ENCODE peak calls at places on chromosomes 3 and 15, in five cellular contexts. Q is upper lobe of left lung, A is neuronal stem cell, P is H9, J is psoas muscle. I is an unnamed sample. For H3K9me3, the result is how much of the 10 kb centered on the place peaks cover.

GRCh38 chr3:78969483-78969882 is 798.3 kb downstream of the ROBO1 start:
- DNase-seq in Q (no peak), A (no peak), P (no peak), J (no peak), I (no peak)

GRCh38 chr3:49411550-49411967 is 217 bp downstream of the RHOA start:
- DNase-seq in Q (peak), A (no peak), P (no peak), J (peak), I (peak)

GRCh38 chr3:102571030-102571429 is 136.2 kb downstream of the ZPLD1 start:
- DNase-seq in Q (no peak), A (no peak), P (no peak), J (no peak), I (no peak)

GRCh38 chr15:56832125-56832524 is 86.3 kb upstream of the TCF12 start:
- DNase-seq in Q (peak), A (no peak), P (no peak), J (peak), I (no peak)

GRCh38 chr3:29515451-29515850 is 234.6 kb downstream of the RBMS3 start:
- DNase-seq in Q (peak), A (no peak), P (peak), J (no peak), I (no peak)

GRCh38 chr3:136919799-136920580 is 37.8 kb upstream of the IL20RB start:
- DNase-seq in Q (no peak), A (no peak), P (no peak), J (no peak), I (no peak)

GRCh38 chr3:116815831-116816588 is 106.4 kb downstream of the TUSC7 start:
- DNase-seq in Q (no peak), A (no peak), P (no peak), J (no peak), I (no peak)

GRCh38 chr15:68715111-68715510 is 105.6 kb downstream of the ANP32A start:
- DNase-seq in Q (no peak), A (no peak), P (no peak), J (no peak), I (no peak)

GRCh38 chr3:27545061-27545460 is 60.9 kb upstream of the SLC4A7 start:
- DNase-seq in Q (no peak), A (no peak), P (no peak), J (no peak), I (no peak)

GRCh38 chr3:162302983-162303624 is 806.5 kb downstream of the OTOL1 start:
- DNase-seq in Q (no peak), A (no peak), P (no peak), J (no peak), I (no peak)

GRCh38 chr3:18241837-18242236 is 183.3 kb downstream of the SATB1 start:
- DNase-seq in Q (no peak), A (no peak), P (no peak), J (no peak), I (no peak)

GRCh38 chr3:42556089-42556632 is 25.6 kb downstream of the SEC22C start:
- DNase-seq in Q (peak), A (no peak), P (no peak), J (no peak), I (peak)

GRCh38 chr15:51623386-51623938 is 891 bp upstream of the DMXL2 start:
- DNase-seq in Q (peak), A (no peak), P (no peak), J (no peak), I (no peak)

GRCh38 chr15:88440021-88440420 is 27.2 kb downstream of the MRPL46 start:
- DNase-seq in Q (no peak), A (no peak), P (no peak), J (no peak), I (no peak)

GRCh38 chr15:87493803-87494202 is 762.7 kb downstream of the NTRK3 start:
- DNase-seq in Q (no peak), A (no peak), P (no peak), J (no peak), I (no peak)

GRCh38 chr3:4750306-4751056 is 228.8 kb upstream of the BHLHE40 start:
- DNase-seq in Q (no peak), A (peak), P (no peak), J (no peak), I (peak)

GRCh38 chr3:142613491-142613890 is 17.3 kb downstream of the PLS1 start:
- DNase-seq in Q (no peak), A (no peak), P (no peak), J (no peak), I (no peak)

GRCh38 chr3:11803977-11804903 is 42.4 kb downstream of the TAMM41 start:
- DNase-seq in Q (peak), A (peak), P (peak), J (peak), I (no peak)

GRCh38 chr3:44077267-44077666 is 164.4 kb upstream of the TOPAZ1 start:
- DNase-seq in Q (no peak), A (no peak), P (no peak), J (no peak), I (no peak)

GRCh38 chr3:64321747-64322146 is 96.5 kb upstream of the PRICKLE2 start:
- DNase-seq in Q (no peak), A (no peak), P (peak), J (no peak), I (no peak)

GRCh38 chr3:46882377-46883015 is 5.0 kb downstream of the PTH1R start:
- DNase-seq in Q (no peak), A (peak), P (no peak), J (no peak), I (no peak)

GRCh38 chr3:195045481-195045880 is 225.5 kb downstream of the XXYLT1 start:
- DNase-seq in Q (no peak), A (no peak), P (peak), J (no peak), I (no peak)

DNA sequence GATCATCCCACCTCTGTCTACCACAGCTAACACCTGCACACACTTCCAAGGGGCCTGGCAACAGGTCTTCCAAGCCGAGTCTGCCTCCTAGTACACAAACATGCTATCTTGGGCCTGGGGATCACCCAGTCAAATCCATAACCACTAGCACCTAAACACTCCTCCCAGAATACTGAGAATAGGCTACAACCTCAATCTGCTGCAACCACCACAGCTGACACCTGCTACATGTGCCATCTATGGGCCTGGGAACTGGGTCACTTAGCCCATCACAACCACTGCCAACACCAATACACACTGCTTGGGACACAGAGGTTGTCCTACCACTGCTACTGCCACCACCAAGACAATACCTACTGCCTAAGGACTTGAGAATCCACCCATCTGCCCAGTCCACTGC is 362.7 kb upstream of the ARPP21 start:
- DNase-seq in Q (no peak), A (no peak), P (no peak), J (no peak), I (no peak)
- H3K9me3 ChIP-seq in Q (under half), A (under half), P (under half), J (under half), I (under half)

DNA sequence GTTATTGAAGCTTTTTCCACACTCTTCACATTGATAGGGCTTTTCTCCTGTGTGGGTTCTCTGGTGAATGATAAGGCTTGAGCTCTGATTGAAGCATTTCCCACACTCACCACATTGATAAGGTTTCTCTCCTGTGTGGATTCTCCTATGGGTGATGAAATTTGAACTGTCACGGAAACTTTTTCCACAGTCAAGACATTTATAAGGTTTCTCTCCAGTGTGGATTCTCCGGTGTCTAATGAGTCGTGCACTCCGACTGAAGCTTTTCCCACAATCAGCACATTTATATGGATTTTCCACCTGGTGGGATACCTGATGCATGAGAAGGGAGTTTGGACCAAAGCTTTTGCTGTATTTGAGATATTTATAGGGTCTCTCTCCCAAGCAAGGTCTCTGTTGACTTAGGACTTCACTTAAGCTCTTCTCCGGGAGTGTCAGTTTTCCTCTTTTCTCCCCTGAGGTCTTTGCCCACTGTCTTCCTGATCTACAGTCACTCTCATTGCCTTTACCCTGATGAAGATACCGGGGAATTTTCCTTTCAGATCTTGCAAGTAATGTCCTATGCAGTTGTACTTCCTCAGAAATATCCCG is 9.4 kb downstream of the ZSCAN29 start:
- DNase-seq in Q (no peak), A (no peak), P (no peak), J (no peak), I (no peak)
- H3K9me3 ChIP-seq in Q (half or more), A (half or more), P (under half), J (half or more), I (under half)

DNA sequence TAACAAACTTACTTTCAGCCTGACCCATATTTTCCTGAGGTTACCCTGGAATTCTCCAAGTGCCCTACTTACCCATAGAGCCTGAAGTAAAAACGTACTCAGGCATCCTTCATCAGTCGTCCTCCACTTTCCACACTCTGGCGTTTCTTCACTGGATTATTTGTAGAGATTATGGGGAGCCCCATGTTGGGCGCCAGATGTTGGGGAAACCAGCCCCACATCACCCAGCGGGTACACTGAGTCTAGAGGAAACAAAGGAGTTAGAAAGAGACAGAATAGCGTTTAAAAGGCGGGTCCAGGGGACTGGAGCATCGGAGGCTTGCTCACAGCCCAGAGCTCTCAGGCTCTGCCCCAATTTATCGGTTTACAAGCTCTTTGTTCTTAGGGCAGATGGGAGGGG is 9.7 kb upstream of the SLC28A2 start:
- DNase-seq in Q (no peak), A (peak), P (no peak), J (no peak), I (no peak)
- H3K9me3 ChIP-seq in Q (half or more), A (under half), P (under half), J (half or more), I (under half)

GRCh38 chr15:25068696-25069095 is 113.9 kb downstream of the SNRPN start:
- DNase-seq in Q (no peak), A (no peak), P (no peak), J (no peak), I (no peak)
- H3K9me3 ChIP-seq in Q (half or more), A (half or more), P (half or more), J (half or more), I (half or more)

DNA sequence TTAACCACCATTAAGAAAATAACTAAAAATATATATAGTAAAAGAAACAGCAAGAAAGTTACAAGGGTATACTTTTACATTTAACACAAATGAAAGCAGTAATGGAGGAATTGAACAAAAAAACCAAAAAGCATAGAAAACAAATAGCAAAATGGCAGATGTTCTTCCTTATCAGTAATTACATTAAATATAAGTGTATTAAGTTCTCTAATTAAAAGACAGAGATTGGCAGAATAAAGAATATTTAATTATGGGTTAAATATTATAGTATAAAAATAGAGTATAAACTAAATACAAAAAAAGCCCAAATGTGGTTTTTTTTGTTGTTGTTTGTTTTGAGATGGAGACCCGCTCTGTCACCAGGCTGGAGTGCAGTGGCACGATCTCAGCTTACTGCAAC is 20.5 kb downstream of the EHHADH start:
- DNase-seq in Q (no peak), A (no peak), P (no peak), J (no peak), I (no peak)
- H3K9me3 ChIP-seq in Q (under half), A (under half), P (under half), J (under half), I (under half)

GRCh38 chr3:151881137-151881536 is 7.7 kb downstream of the SUCNR1 start:
- DNase-seq in Q (no peak), A (no peak), P (no peak), J (no peak), I (no peak)
- H3K9me3 ChIP-seq in Q (under half), A (under half), P (under half), J (under half), I (under half)

GRCh38 chr15:20294651-20295237 is 246.9 kb downstream of the GOLGA6L6 start:
- DNase-seq in Q (peak), A (peak), P (peak), J (no peak), I (no peak)
- H3K9me3 ChIP-seq in Q (under half), A (under half), P (half or more), J (under half), I (under half)